ENCODE peak calls at places on chromosomes 6 and 20, in four cellular contexts. Y is testis, U is breast epithelium, G is RWPE2. O is an unnamed sample.

GRCh38 chr6:111306104-111306888 is 176.7 kb downstream of the REV3L start:
- DNase-seq in Y (no peak), U (no peak), G (no peak), O (no peak)

GRCh38 chr6:11381801-11382513 is 149.5 kb upstream of the NEDD9 start:
- DNase-seq in Y (no peak), U (no peak), G (no peak), O (no peak)

GRCh38 chr6:33915134-33915533 is 111.3 kb upstream of the MLN start:
- DNase-seq in Y (no peak), U (no peak), G (no peak), O (no peak)

GRCh38 chr20:1569417-1569861 is 11.9 kb upstream of the SIRPD start:
- DNase-seq in Y (no peak), U (no peak), G (no peak), O (no peak)

GRCh38 chr6:144653885-144654505 is 368.9 kb downstream of the UTRN start:
- DNase-seq in Y (no peak), U (no peak), G (no peak), O (no peak)

GRCh38 chr6:5869676-5870075 is 137.0 kb downstream of the NRN1 start:
- DNase-seq in Y (no peak), U (no peak), G (no peak), O (no peak)

GRCh38 chr6:40714576-40715500 is 127.7 kb upstream of the LRFN2 start:
- DNase-seq in Y (no peak), U (no peak), G (no peak), O (no peak)

GRCh38 chr6:159700970-159701369 is 7.9 kb upstream of the SOD2 start:
- DNase-seq in Y (no peak), U (no peak), G (no peak), O (no peak)

GRCh38 chr20:3010985-3011723 is 32.3 kb upstream of the GNRH2 start:
- DNase-seq in Y (no peak), U (no peak), G (no peak), O (no peak)

GRCh38 chr20:56223352-56223751 is 25.2 kb upstream of the MC3R start:
- DNase-seq in Y (no peak), U (peak; percentile 80), G (peak; percentile 95), O (no peak)

GRCh38 chr20:16206817-16207216 is 366.4 kb downstream of the KIF16B start:
- DNase-seq in Y (no peak), U (no peak), G (no peak), O (no peak)

GRCh38 chr20:56985286-56985685 is 281.2 kb downstream of the BMP7 start:
- DNase-seq in Y (no peak), U (no peak), G (peak; percentile 3), O (no peak)

GRCh38 chr6:12339022-12339421 is 48.9 kb downstream of the EDN1 start:
- DNase-seq in Y (no peak), U (no peak), G (no peak), O (no peak)

GRCh38 chr6:129486333-129486732 is 223.6 kb downstream of the ARHGAP18 start:
- DNase-seq in Y (no peak), U (peak; percentile 32), G (no peak), O (no peak)

GRCh38 chr6:132465530-132466485 is 47.1 kb downstream of the STX7 start:
- DNase-seq in Y (no peak), U (no peak), G (no peak), O (no peak)

GRCh38 chr20:9359561-9360308 is 154.7 kb upstream of the LAMP5 start:
- DNase-seq in Y (peak; percentile 60), U (no peak), G (no peak), O (peak; percentile 69)

GRCh38 chr6:40848038-40848437 is 191.0 kb downstream of the UNC5CL start:
- DNase-seq in Y (no peak), U (no peak), G (no peak), O (no peak)

DNA sequence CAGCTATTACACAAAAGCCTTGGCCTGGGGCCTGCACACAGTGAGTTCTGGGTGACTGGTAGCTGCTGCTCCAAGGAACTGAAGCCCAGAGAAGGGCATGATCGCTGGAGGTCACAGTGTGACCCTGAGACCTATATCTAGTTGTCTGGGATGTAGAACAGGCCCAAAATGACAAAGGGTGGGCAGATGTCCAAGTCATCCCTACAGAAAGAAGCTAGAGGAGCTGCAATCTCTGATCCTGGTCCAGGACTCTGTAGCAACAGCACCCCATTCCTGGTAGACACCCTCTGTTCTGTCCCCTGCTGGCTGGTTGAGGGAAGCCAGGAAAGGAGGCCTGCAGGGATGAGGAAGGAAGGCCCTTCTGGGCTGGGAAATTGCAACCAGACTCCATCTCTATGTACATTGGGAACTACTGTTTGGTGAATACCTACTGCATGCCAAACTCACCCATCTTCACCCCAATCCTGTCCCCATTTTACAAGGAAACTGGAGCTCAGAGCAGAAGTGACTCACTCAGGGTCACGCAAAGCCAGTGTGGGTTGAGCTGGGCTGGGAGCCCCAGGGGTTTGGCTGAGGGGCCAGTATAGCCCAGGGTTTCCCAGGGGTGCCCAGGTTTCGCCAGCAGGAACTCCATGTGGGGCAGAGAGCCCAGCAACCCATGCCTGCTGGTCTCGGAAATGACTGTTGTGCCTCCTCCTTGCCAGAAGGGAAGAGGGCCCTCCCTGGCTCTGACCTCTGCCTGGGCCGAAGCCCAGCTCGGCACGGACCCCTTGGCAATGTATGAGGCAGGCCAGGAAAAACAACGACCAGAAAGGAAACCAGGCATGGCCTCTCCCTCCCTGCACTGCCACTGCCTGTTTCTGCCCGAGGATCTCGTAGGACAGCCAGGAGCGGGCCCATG is 44.9 kb upstream of the TLDC2 start:
- DNase-seq in Y (no peak), U (no peak), G (peak; percentile 75), O (no peak)
- TF ChIP-seq CTCF in Y (no peak), U (no peak), G (peak; percentile 37), O (peak; percentile 52)

GRCh38 chr6:44249082-44249748 is 2.3 kb downstream of the HSP90AB1 start:
- DNase-seq in Y (no peak), U (no peak), G (no peak), O (no peak)

GRCh38 chr6:44250067-44250717 is 3.3 kb downstream of the HSP90AB1 start:
- DNase-seq in Y (no peak), U (no peak), G (no peak), O (no peak)

GRCh38 chr6:44251576-44252524 is 4.9 kb downstream of the HSP90AB1 start:
- DNase-seq in Y (no peak), U (no peak), G (no peak), O (no peak)

GRCh38 chr6:44248579-44248978 is 1.7 kb downstream of the HSP90AB1 start:
- DNase-seq in Y (no peak), U (no peak), G (no peak), O (no peak)

DNA sequence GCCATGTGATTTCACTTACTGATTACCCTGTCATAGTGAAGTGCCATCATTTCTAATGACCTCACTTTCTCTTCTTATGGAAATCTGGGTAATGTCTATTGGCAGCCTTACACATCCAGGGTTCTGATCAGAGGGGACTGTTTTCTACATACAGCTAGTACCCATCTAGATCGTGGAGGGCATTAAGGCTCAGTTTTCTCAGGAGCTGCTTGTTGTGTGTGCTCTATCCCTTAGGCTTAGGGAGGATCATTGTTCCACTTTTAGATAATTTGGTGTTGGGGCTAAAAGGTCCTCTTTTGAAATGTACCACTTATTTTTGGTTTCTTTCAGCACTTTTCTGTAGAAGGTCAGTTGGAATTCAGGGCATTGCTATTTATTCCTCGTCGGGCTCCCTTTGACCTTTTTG is 3.8 kb downstream of the HSP90AB1 start:
- DNase-seq in Y (no peak), U (no peak), G (no peak), O (no peak)
- H3K36me3 ChIP-seq in Y (no peaks in the 10 kb centered on the region), U (peaks cover 4% of the 10 kb centered on the region), G (peaks cover 87% of the 10 kb centered on the region), O (peaks cover 87% of the 10 kb centered on the region)

GRCh38 chr6:103874575-103874974 is 985.1 kb downstream of the HACE1 start:
- DNase-seq in Y (no peak), U (no peak), G (no peak), O (no peak)

GRCh38 chr6:103875221-103875620 is 984.5 kb downstream of the HACE1 start:
- DNase-seq in Y (no peak), U (no peak), G (no peak), O (no peak)

GRCh38 chr6:103872683-103873082 is 987.0 kb downstream of the HACE1 start:
- DNase-seq in Y (no peak), U (no peak), G (no peak), O (no peak)

GRCh38 chr6:103870970-103871369 is 988.7 kb downstream of the HACE1 start:
- DNase-seq in Y (no peak), U (no peak), G (no peak), O (no peak)

GRCh38 chr6:103872219-103872618 is 987.5 kb downstream of the HACE1 start:
- DNase-seq in Y (no peak), U (no peak), G (no peak), O (peak; percentile 42)
- H3K4me3 ChIP-seq in Y (no peak overlapping the region), U (no peak overlapping the region), G (no peak overlapping the region), O (no peak overlapping the region)

GRCh38 chr6:7813704-7814103 is 87.8 kb downstream of the BMP6 start:
- DNase-seq in Y (no peak), U (no peak), G (no peak), O (no peak)
- TF ChIP-seq CTCF in Y (no peak), U (no peak), G (peak; percentile 32), O (no peak)